ENCODE peak calls at places on chromosomes 11 and 22, in eight cellular contexts. T is CD4-positive, alpha-beta T cell; S is RWPE1; H is Calu3; X is left ventricle myocardium inferior; P is psoas muscle; B is adrenal gland; Q is GM20000. J is an unnamed sample.

GRCh38 chr11:1706634-1707400 is 9.8 kb downstream of the KRTAP5-6 start:
- DNase-seq in T (no peak), S (no peak), H (peak; percentile 31), X (peak; percentile 36), P (peak; percentile 75), B (no peak), Q (no peak), J (no peak)

GRCh38 chr11:111540921-111541208 is 345 bp downstream of the LAYN start:
- DNase-seq in T (no peak), S (no peak), H (no peak), X (no peak), P (no peak), B (no peak), Q (peak; percentile 28), J (no peak)

GRCh38 chr11:116179346-116179850 is 593.4 kb downstream of the BUD13 start:
- DNase-seq in T (no peak), S (no peak), H (no peak), X (no peak), P (no peak), B (no peak), Q (no peak), J (no peak)

GRCh38 chr11:116637766-116638165 is 135.0 kb downstream of the BUD13 start:
- DNase-seq in T (no peak), S (no peak), H (no peak), X (no peak), P (no peak), B (no peak), Q (no peak), J (no peak)

GRCh38 chr22:48706934-48707748 is 1120.5 kb downstream of the BRD1 start:
- DNase-seq in T (no peak), S (no peak), H (no peak), X (peak; percentile 4), P (no peak), B (no peak), Q (no peak), J (no peak)

GRCh38 chr22:27554106-27554814 is 247.3 kb downstream of the MN1 start:
- DNase-seq in T (no peak), S (peak; percentile 5), H (no peak), X (no peak), P (no peak), B (no peak), Q (no peak), J (no peak)

GRCh38 chr11:14789879-14790484 is 102.0 kb downstream of the CYP2R1 start:
- DNase-seq in T (no peak), S (no peak), H (no peak), X (no peak), P (no peak), B (no peak), Q (no peak), J (no peak)

GRCh38 chr11:66845876-66846212 is 2.6 kb downstream of the RCE1 start:
- DNase-seq in T (no peak), S (no peak), H (no peak), X (no peak), P (peak; percentile 30), B (no peak), Q (no peak), J (no peak)

GRCh38 chr11:65310215-65310614 is 4.5 kb upstream of the CDC42EP2 start:
- DNase-seq in T (no peak), S (no peak), H (no peak), X (peak; percentile 71), P (peak; percentile 79), B (no peak), Q (no peak), J (no peak)

GRCh38 chr11:8333431-8334401 is 70.0 kb upstream of the LMO1 start:
- DNase-seq in T (no peak), S (peak; percentile 84), H (peak; percentile 43), X (no peak), P (no peak), B (no peak), Q (no peak), J (no peak)

GRCh38 chr22:27881404-27881803 is 37.7 kb downstream of the PITPNB start:
- DNase-seq in T (no peak), S (no peak), H (no peak), X (peak; percentile 30), P (no peak), B (peak; percentile 67), Q (no peak), J (no peak)

GRCh38 chr22:32082331-32082730 is 39.3 kb downstream of the SLC5A1 start:
- DNase-seq in T (no peak), S (no peak), H (no peak), X (no peak), P (no peak), B (no peak), Q (no peak), J (no peak)

GRCh38 chr22:31122196-31122531 is 602 bp upstream of the INPP5J start:
- DNase-seq in T (no peak), S (no peak), H (no peak), X (no peak), P (no peak), B (no peak), Q (no peak), J (no peak)

GRCh38 chr22:19641254-19641982 is 72.9 kb upstream of the SEPTIN5 start:
- DNase-seq in T (no peak), S (no peak), H (peak; percentile 15), X (no peak), P (no peak), B (no peak), Q (no peak), J (peak; percentile 74)

GRCh38 chr11:116581349-116581748 is 191.4 kb downstream of the BUD13 start:
- DNase-seq in T (no peak), S (no peak), H (no peak), X (no peak), P (no peak), B (no peak), Q (no peak), J (no peak)

GRCh38 chr11:46588131-46588530 is 5.7 kb downstream of the AMBRA1 start:
- DNase-seq in T (no peak), S (no peak), H (no peak), X (no peak), P (no peak), B (peak; percentile 11), Q (no peak), J (no peak)

GRCh38 chr11:121451982-121452608 is at the start of gene SORL1:
- DNase-seq in T (peak; percentile 79), S (peak; percentile 58), H (peak; percentile 71), X (peak; percentile 72), P (peak; percentile 78), B (peak; percentile 79), Q (peak; percentile 87), J (peak; percentile 86)

GRCh38 chr11:1308745-1309497 is 511 bp downstream of the TOLLIP start:
- DNase-seq in T (no peak), S (peak; percentile 57), H (no peak), X (no peak), P (no peak), B (peak; percentile 53), Q (no peak), J (no peak)

DNA sequence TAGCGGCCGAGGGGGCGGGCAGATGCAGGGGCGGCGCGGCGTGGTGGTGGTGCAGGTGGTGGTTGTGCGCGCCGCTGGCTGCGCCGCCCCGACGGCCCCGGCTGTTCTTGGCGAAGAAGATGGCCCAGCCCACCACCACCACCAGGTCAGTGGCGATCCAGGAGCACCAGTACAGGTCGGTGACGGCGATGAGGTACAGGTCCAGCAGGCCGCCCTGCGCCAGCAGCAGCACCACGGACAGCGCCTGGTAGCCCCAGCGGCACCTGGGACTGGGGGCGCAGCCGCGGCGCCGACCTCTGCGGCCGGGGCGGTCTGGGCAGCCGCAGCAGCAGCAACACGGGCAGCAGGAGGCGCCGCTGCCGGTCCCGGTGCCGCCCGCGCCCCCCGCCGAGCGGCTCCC is 879 bp downstream of the TMEM121B start:
- DNase-seq in T (peak; percentile 63), S (peak; percentile 8), H (peak; percentile 64), X (peak; percentile 55), P (peak; percentile 82), B (no peak), Q (peak; percentile 86), J (peak; percentile 95)
- TF ChIP-seq CTCF in T (no peak), S (no peak), H (no peak), X (no peak), P (no peak), B (no peak), Q (no peak), J (no peak)

GRCh38 chr11:118170892-118171273 is 5.6 kb downstream of the SCN2B start:
- DNase-seq in T (no peak), S (no peak), H (no peak), X (no peak), P (no peak), B (no peak), Q (no peak), J (no peak)
- TF ChIP-seq CTCF in T (no peak), S (no peak), H (no peak), X (no peak), P (no peak), B (no peak), Q (no peak), J (no peak)

GRCh38 chr22:50440544-50441249 is 34.1 kb downstream of the SBF1 start:
- DNase-seq in T (no peak), S (no peak), H (no peak), X (no peak), P (peak; percentile 53), B (no peak), Q (no peak), J (no peak)
- TF ChIP-seq CTCF in T (no peak), S (no peak), H (no peak), X (no peak), P (no peak), B (no peak), Q (no peak), J (no peak)

GRCh38 chr11:95790933-95791247 is 592 bp downstream of the CEP57 start:
- DNase-seq in T (peak; percentile 33), S (peak; percentile 61), H (peak; percentile 58), X (peak; percentile 43), P (no peak), B (peak; percentile 85), Q (peak; percentile 38), J (peak; percentile 51)

GRCh38 chr11:95790123-95790932 is at the start of gene CEP57:
- DNase-seq in T (peak; percentile 90), S (peak; percentile 96), H (peak; percentile 92), X (peak; percentile 90), P (peak; percentile 94), B (peak; percentile 99), Q (peak; percentile 89), J (peak; percentile 92)

GRCh38 chr11:95789506-95790122 is at the start of gene FAM76B:
- DNase-seq in T (peak; percentile 93), S (peak; percentile 91), H (peak; percentile 92), X (peak; percentile 96), P (peak; percentile 98), B (peak; percentile 99), Q (peak; percentile 92), J (peak; percentile 94)

GRCh38 chr11:95791385-95792033 is 1.2 kb downstream of the CEP57 start:
- DNase-seq in T (no peak), S (no peak), H (no peak), X (no peak), P (no peak), B (no peak), Q (no peak), J (no peak)

GRCh38 chr11:95788921-95789505 is 569 bp downstream of the FAM76B start:
- DNase-seq in T (peak; percentile 25), S (peak; percentile 13), H (peak; percentile 25), X (no peak), P (no peak), B (peak; percentile 58), Q (peak; percentile 13), J (peak; percentile 53)
- TF ChIP-seq CTCF in T (no peak), S (no peak), H (no peak), X (peak; percentile 8), P (no peak), B (no peak), Q (no peak), J (peak; percentile 17)